ENCODE peak calls at places on chromosomes 1 and 21, in eight cellular contexts. H, N, B, G, P, Y, D and Z are unnamed samples.

GRCh38 chr1:25740071-25740470 is 59.9 kb upstream of the SELENON start:
- DNase-seq in H (no peak), N (no peak), B (no peak), G (no peak), P (no peak), Y (no peak), D (no peak), Z (no peak)

GRCh38 chr1:230153655-230154296 is 86.7 kb downstream of the GALNT2 start:
- DNase-seq in H (no peak), N (peak), B (peak), G (no peak), P (peak), Y (no peak), D (no peak), Z (peak)

GRCh38 chr21:42489006-42489563 is 6.9 kb downstream of the RSPH1 start:
- DNase-seq in H (no peak), N (no peak), B (no peak), G (no peak), P (no peak), Y (no peak), D (no peak), Z (no peak)

GRCh38 chr1:231951399-231951798 is 324.8 kb downstream of the DISC1 start:
- DNase-seq in H (no peak), N (no peak), B (no peak), G (no peak), P (peak), Y (no peak), D (no peak), Z (peak)

GRCh38 chr1:35190784-35191183 is 2.2 kb downstream of the SFPQ start:
- DNase-seq in H (no peak), N (no peak), B (no peak), G (no peak), P (no peak), Y (no peak), D (no peak), Z (peak)

GRCh38 chr1:199736646-199737045 is 290.9 kb upstream of the NR5A2 start:
- DNase-seq in H (no peak), N (no peak), B (no peak), G (no peak), P (no peak), Y (no peak), D (no peak), Z (peak)

GRCh38 chr1:94806451-94806861 is 13.7 kb upstream of the SLC44A3 start:
- DNase-seq in H (no peak), N (peak), B (peak), G (no peak), P (peak), Y (no peak), D (no peak), Z (peak)

GRCh38 chr1:109785446-109786106 is 21.9 kb upstream of the EPS8L3 start:
- DNase-seq in H (no peak), N (no peak), B (no peak), G (no peak), P (no peak), Y (peak), D (no peak), Z (no peak)

GRCh38 chr1:150479370-150479769 is 7.8 kb upstream of the TARS2 start:
- DNase-seq in H (no peak), N (no peak), B (no peak), G (no peak), P (no peak), Y (no peak), D (no peak), Z (no peak)

GRCh38 chr1:47937586-47937985 is 59.6 kb downstream of the TRABD2B start:
- DNase-seq in H (no peak), N (no peak), B (no peak), G (no peak), P (no peak), Y (no peak), D (no peak), Z (no peak)

GRCh38 chr1:109884242-109884891 is 26.3 kb upstream of the CSF1 start:
- DNase-seq in H (no peak), N (no peak), B (no peak), G (no peak), P (no peak), Y (no peak), D (no peak), Z (peak)

GRCh38 chr1:227885648-227886502 is 61.9 kb downstream of the WNT9A start:
- DNase-seq in H (peak), N (peak), B (peak), G (no peak), P (peak), Y (peak), D (no peak), Z (peak)

GRCh38 chr1:93446837-93447451 is 974 bp upstream of the FNBP1L start:
- DNase-seq in H (peak), N (peak), B (peak), G (no peak), P (no peak), Y (peak), D (no peak), Z (peak)

GRCh38 chr1:244163861-244164562 is 112.9 kb downstream of the ZBTB18 start:
- DNase-seq in H (peak), N (peak), B (peak), G (peak), P (peak), Y (no peak), D (no peak), Z (peak)

GRCh38 chr1:12188115-12188514 is 21.3 kb downstream of the TNFRSF1B start:
- DNase-seq in H (no peak), N (no peak), B (no peak), G (no peak), P (peak), Y (no peak), D (no peak), Z (no peak)

GRCh38 chr1:50346621-50347020 is 76.6 kb downstream of the DMRTA2 start:
- DNase-seq in H (no peak), N (no peak), B (no peak), G (no peak), P (no peak), Y (no peak), D (no peak), Z (no peak)

GRCh38 chr1:25064465-25065238 is 134.6 kb upstream of the RUNX3 start:
- DNase-seq in H (no peak), N (no peak), B (no peak), G (no peak), P (no peak), Y (no peak), D (no peak), Z (no peak)

GRCh38 chr1:29388170-29388569 is 151.8 kb downstream of the PTPRU start:
- DNase-seq in H (no peak), N (no peak), B (no peak), G (no peak), P (no peak), Y (no peak), D (no peak), Z (no peak)

GRCh38 chr1:21896652-21897532 is 40.2 kb downstream of the HSPG2 start:
- DNase-seq in H (no peak), N (peak), B (peak), G (no peak), P (no peak), Y (peak), D (peak), Z (no peak)

GRCh38 chr21:41403966-41404365 is 22.1 kb upstream of the MX1 start:
- DNase-seq in H (no peak), N (no peak), B (no peak), G (no peak), P (no peak), Y (no peak), D (no peak), Z (no peak)

GRCh38 chr1:106681939-106682522 is 374.4 kb upstream of the PRMT6 start:
- DNase-seq in H (no peak), N (no peak), B (no peak), G (no peak), P (no peak), Y (no peak), D (no peak), Z (no peak)

GRCh38 chr1:169383449-169383848 is 15.5 kb downstream of the BLZF1 start:
- DNase-seq in H (no peak), N (no peak), B (no peak), G (no peak), P (no peak), Y (no peak), D (no peak), Z (no peak)

GRCh38 chr1:218303176-218303575 is 18.1 kb downstream of the RRP15 start:
- DNase-seq in H (no peak), N (no peak), B (no peak), G (no peak), P (no peak), Y (no peak), D (no peak), Z (no peak)

GRCh38 chr1:6601049-6601864 is 1.4 kb downstream of the KLHL21 start:
- DNase-seq in H (peak), N (peak), B (peak), G (peak), P (peak), Y (peak), D (peak), Z (peak)

GRCh38 chr21:43775190-43775589 is 918 bp downstream of the CSTB start:
- DNase-seq in H (no peak), N (no peak), B (no peak), G (no peak), P (no peak), Y (no peak), D (no peak), Z (no peak)

GRCh38 chr1:182389619-182390047 is 2.0 kb downstream of the GLUL start:
- DNase-seq in H (no peak), N (no peak), B (no peak), G (no peak), P (no peak), Y (no peak), D (peak), Z (no peak)

GRCh38 chr21:34197561-34197960 is 124.2 kb downstream of the MRPS6 start:
- DNase-seq in H (no peak), N (no peak), B (no peak), G (no peak), P (no peak), Y (no peak), D (no peak), Z (no peak)

GRCh38 chr1:214224605-214225354 is 56.2 kb upstream of the SMYD2 start:
- DNase-seq in H (no peak), N (peak), B (peak), G (no peak), P (peak), Y (no peak), D (no peak), Z (peak)

GRCh38 chr1:27111771-27112573 is 43.0 kb downstream of the SLC9A1 start:
- DNase-seq in H (peak), N (peak), B (peak), G (peak), P (peak), Y (peak), D (peak), Z (peak)

GRCh38 chr1:42962641-42963377 is 4.1 kb upstream of the SLC2A1 start:
- DNase-seq in H (peak), N (no peak), B (no peak), G (no peak), P (peak), Y (peak), D (no peak), Z (peak)

GRCh38 chr1:210239295-210240155 is 6.9 kb downstream of the SERTAD4 start:
- DNase-seq in H (peak), N (peak), B (peak), G (peak), P (peak), Y (no peak), D (no peak), Z (peak)

GRCh38 chr1:67588186-67588865 is 96.7 kb upstream of the GADD45A start:
- DNase-seq in H (no peak), N (no peak), B (peak), G (no peak), P (no peak), Y (no peak), D (no peak), Z (no peak)

GRCh38 chr1:23590058-23590783 is 30.9 kb upstream of the ID3 start:
- DNase-seq in H (no peak), N (no peak), B (no peak), G (no peak), P (peak), Y (no peak), D (no peak), Z (no peak)

GRCh38 chr1:25971882-25972180 is 26.0 kb downstream of the PAFAH2 start:
- DNase-seq in H (no peak), N (no peak), B (no peak), G (no peak), P (no peak), Y (no peak), D (no peak), Z (no peak)

GRCh38 chr1:63615809-63616420 is 22.7 kb downstream of the PGM1 start:
- DNase-seq in H (peak), N (peak), B (peak), G (no peak), P (peak), Y (peak), D (no peak), Z (peak)

GRCh38 chr1:7993593-7994479 is 32.3 kb downstream of the ERRFI1 start:
- DNase-seq in H (no peak), N (peak), B (peak), G (no peak), P (peak), Y (no peak), D (no peak), Z (no peak)

GRCh38 chr1:200029035-200029623 is 1.6 kb downstream of the NR5A2 start:
- DNase-seq in H (peak), N (peak), B (peak), G (no peak), P (peak), Y (peak), D (no peak), Z (peak)

DNA sequence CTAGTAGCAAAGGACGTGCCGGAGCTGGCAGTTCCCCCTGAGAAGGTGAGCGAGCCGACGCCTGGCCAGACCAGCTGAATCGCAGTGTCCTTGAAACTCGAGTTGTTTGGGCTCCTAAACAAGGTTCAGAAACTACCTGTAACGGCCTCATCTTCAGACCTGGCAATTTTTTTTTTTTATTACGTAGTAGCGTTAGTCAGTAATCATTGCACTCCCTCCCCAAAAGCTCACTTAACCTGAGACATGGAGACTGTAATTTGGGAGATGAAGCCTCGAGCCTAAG is 409 bp downstream of the LHX8 start:
- DNase-seq in H (no peak), N (no peak), B (no peak), G (no peak), P (no peak), Y (no peak), D (no peak), Z (no peak)
- H3K4me3 ChIP-seq in H (peak), N (no peak), B (no peak), G (no peak), P (no peak), Y (no peak), D (no peak), Z (no peak)

DNA sequence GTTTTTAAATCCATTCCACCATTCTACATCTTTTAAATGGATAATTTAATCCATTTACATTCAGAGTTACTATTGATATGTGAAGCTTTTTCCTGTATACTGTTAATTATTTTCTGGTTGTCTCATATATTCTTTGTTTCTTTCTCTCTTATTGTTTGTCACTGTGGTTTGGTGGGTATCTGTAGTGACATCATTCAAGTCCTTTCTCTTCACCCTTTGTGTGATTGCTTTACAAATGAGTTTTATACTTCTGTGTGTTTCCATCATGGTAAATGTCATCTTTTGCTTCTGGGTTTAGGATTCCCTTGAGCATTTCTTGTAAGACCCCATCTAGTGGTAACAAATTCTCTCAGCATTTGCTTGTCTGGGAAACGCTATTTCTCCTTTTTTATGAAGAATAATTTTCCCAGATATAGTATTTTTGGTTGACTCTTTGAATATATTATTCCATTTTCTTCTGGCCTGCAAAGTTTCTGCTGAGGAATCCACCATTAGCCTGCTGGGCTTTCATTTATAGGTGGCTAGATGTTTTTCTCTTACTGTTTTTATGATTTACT is 10.2 kb downstream of the LY9 start:
- DNase-seq in H (no peak), N (no peak), B (no peak), G (no peak), P (no peak), Y (no peak), D (no peak), Z (no peak)
- TF ChIP-seq CTCF in H (no peak), N (no peak), B (no peak), G (no peak), P (no peak), Y (no peak), D (no peak), Z (no peak)

GRCh38 chr1:3504151-3504822 is 49.8 kb downstream of the ARHGEF16 start:
- DNase-seq in H (peak), N (peak), B (peak), G (peak), P (peak), Y (no peak), D (no peak), Z (peak)
- H3K4me3 ChIP-seq in H (no peak), N (no peak), B (no peak), G (no peak), P (no peak), Y (no peak), D (no peak), Z (no peak)

GRCh38 chr1:75764057-75764655 is 21.9 kb upstream of the RABGGTB start:
- DNase-seq in H (no peak), N (no peak), B (no peak), G (no peak), P (no peak), Y (no peak), D (no peak), Z (no peak)
- TF ChIP-seq CTCF in H (no peak), N (no peak), B (no peak), G (no peak), P (no peak), Y (no peak), D (no peak), Z (no peak)

GRCh38 chr1:18686540-18686939 is 55.9 kb downstream of the PAX7 start:
- DNase-seq in H (no peak), N (no peak), B (no peak), G (no peak), P (no peak), Y (no peak), D (no peak), Z (no peak)

GRCh38 chr1:18693256-18694098 is 62.8 kb downstream of the PAX7 start:
- DNase-seq in H (no peak), N (no peak), B (no peak), G (no peak), P (no peak), Y (no peak), D (no peak), Z (no peak)

GRCh38 chr1:18697541-18697940 is 66.9 kb downstream of the PAX7 start:
- DNase-seq in H (no peak), N (no peak), B (no peak), G (no peak), P (no peak), Y (no peak), D (no peak), Z (no peak)

GRCh38 chr1:18691648-18692047 is 61.0 kb downstream of the PAX7 start:
- DNase-seq in H (no peak), N (no peak), B (no peak), G (no peak), P (no peak), Y (no peak), D (no peak), Z (no peak)
- H3K4me3 ChIP-seq in H (no peak), N (no peak), B (no peak), G (no peak), P (no peak), Y (no peak), D (no peak), Z (no peak)

DNA sequence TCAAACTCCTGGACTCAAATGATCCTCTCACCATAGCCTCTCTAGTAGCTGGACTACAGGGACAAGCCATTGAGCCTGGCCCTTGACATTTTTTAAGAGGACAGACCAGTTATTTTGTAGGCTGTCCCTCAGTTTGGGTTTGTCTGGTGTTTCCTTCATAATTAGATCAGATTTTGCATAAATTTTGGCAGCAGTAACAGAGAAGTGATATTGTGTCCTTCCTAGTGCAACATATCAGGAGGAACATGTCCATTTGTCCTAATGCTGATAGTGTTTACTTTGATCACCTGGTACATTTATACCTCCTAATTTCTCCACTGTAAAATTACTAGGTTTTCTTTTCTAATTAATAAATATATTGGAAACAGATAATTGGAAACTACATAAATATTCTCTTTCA is 5.9 kb upstream of the NID1 start:
- DNase-seq in H (no peak), N (no peak), B (no peak), G (no peak), P (no peak), Y (no peak), D (no peak), Z (no peak)
- TF ChIP-seq CTCF in H (no peak), N (no peak), B (no peak), G (no peak), P (no peak), Y (no peak), D (no peak), Z (no peak)

DNA sequence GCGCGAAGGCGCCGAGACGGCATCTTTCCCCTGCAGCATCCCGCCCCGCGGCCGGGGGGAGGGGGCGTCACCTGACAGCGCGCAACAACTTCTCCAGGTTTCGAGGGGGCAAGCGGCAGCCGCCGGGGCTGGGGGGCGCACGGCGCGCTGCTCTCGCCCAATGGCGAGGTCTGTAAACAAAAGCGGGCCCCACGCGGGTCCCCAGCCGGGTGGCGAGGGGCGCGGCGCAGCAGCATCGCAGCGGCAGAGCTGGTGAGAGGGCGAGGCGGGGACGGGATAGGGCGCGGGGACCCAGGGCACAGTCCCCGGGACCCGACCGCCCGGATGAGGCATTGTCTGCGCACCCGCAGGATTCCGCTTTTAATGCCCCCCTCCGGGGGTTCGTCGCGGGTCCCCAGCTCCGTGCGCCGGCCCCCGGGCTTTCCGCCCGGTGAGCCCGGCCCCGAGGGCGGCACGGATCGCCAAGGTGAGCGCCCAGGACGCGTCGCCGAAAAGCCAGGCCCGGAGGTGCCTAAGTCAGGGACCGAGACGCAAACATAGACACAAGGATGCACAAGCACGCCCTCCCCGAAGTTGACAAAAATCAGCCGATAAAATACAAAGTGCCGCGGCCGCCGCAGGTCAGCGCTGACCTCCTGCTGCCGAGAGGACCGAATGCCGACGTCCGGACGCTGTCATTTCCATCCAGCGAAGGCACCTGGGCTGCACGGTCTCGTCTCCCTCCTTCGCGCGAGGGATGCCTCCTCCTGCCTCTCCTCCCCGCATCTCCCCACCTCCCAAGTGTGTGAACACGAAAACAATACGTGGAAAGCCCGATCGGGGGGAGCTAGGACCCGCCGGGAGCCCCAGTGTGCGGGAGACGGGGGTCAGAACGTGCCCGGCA is 101.3 kb upstream of the SOD1 start:
- DNase-seq in H (no peak), N (peak), B (peak), G (no peak), P (no peak), Y (no peak), D (no peak), Z (peak)
- H3K4me3 ChIP-seq in H (peak), N (peak), B (peak), G (peak), P (peak), Y (peak), D (peak), Z (peak)

GRCh38 chr1:44322367-44322766 is 32.7 kb downstream of the ERI3 start:
- DNase-seq in H (no peak), N (no peak), B (no peak), G (no peak), P (no peak), Y (no peak), D (no peak), Z (no peak)
- TF ChIP-seq CTCF in H (no peak), N (no peak), B (no peak), G (no peak), P (no peak), Y (no peak), D (no peak), Z (no peak)